ENCODE peak calls at places on chromosomes 11 and 22, in five cellular contexts. One of them, this sample, is unnamed.

GRCh38 chr11:69485337-69486041 is 4.0 kb downstream of the LINC01488 start:
- DNase-seq in ureter: no peak
- DNase-seq in dorsolateral prefrontal cortex: no peak
- DNase-seq in NCI-H1436 treated with DMSO at 0.1 percent for 48 hours: no peak
- DNase-seq in iPS-NIHi11: no peak
- DNase-seq in this sample: no peak

GRCh38 chr11:119572481-119573424 is 149.8 kb upstream of the THY1 start:
- DNase-seq in ureter: no peak
- DNase-seq in NCI-H1436 treated with DMSO at 0.1 percent for 48 hours: no peak
- DNase-seq in iPS-NIHi11: no peak
- DNase-seq in dorsolateral prefrontal cortex: no peak
- DNase-seq in this sample: no peak

GRCh38 chr11:17256512-17256911 is 20.0 kb upstream of the NUCB2 start:
- DNase-seq in NCI-H1436 treated with DMSO at 0.1 percent for 48 hours: no peak
- DNase-seq in ureter: no peak
- DNase-seq in iPS-NIHi11: no peak
- DNase-seq in dorsolateral prefrontal cortex: no peak
- DNase-seq in this sample: no peak

GRCh38 chr22:32745251-32745995 is 56.1 kb upstream of the TIMP3 start:
- DNase-seq in dorsolateral prefrontal cortex: no peak
- DNase-seq in iPS-NIHi11: peak; percentile 46
- DNase-seq in NCI-H1436 treated with DMSO at 0.1 percent for 48 hours: no peak
- DNase-seq in ureter: peak; percentile 58
- DNase-seq in this sample: no peak

GRCh38 chr11:76298255-76298654 is 82.7 kb downstream of the THAP12 start:
- DNase-seq in iPS-NIHi11: no peak
- DNase-seq in dorsolateral prefrontal cortex: no peak
- DNase-seq in NCI-H1436 treated with DMSO at 0.1 percent for 48 hours: no peak
- DNase-seq in ureter: no peak
- DNase-seq in this sample: no peak

GRCh38 chr11:111386611-111387150 is 7.6 kb upstream of the POU2AF1 start:
- DNase-seq in NCI-H1436 treated with DMSO at 0.1 percent for 48 hours: no peak
- DNase-seq in ureter: no peak
- DNase-seq in dorsolateral prefrontal cortex: no peak
- DNase-seq in iPS-NIHi11: no peak
- DNase-seq in this sample: no peak

GRCh38 chr11:62266558-62266957 is 3.4 kb upstream of the SCGB2A2 start:
- DNase-seq in dorsolateral prefrontal cortex: no peak
- DNase-seq in NCI-H1436 treated with DMSO at 0.1 percent for 48 hours: no peak
- DNase-seq in ureter: no peak
- DNase-seq in iPS-NIHi11: no peak
- DNase-seq in this sample: no peak

GRCh38 chr22:49228431-49229037 is 599.1 kb downstream of the BRD1 start:
- DNase-seq in dorsolateral prefrontal cortex: no peak
- DNase-seq in ureter: no peak
- DNase-seq in NCI-H1436 treated with DMSO at 0.1 percent for 48 hours: no peak
- DNase-seq in iPS-NIHi11: no peak
- DNase-seq in this sample: no peak

GRCh38 chr11:128171496-128171895 is 415.9 kb downstream of the ETS1 start:
- DNase-seq in NCI-H1436 treated with DMSO at 0.1 percent for 48 hours: no peak
- DNase-seq in dorsolateral prefrontal cortex: no peak
- DNase-seq in ureter: no peak
- DNase-seq in iPS-NIHi11: no peak
- DNase-seq in this sample: no peak

GRCh38 chr11:34604909-34605308 is 16.0 kb upstream of the EHF start:
- DNase-seq in ureter: no peak
- DNase-seq in NCI-H1436 treated with DMSO at 0.1 percent for 48 hours: no peak
- DNase-seq in dorsolateral prefrontal cortex: no peak
- DNase-seq in iPS-NIHi11: no peak
- DNase-seq in this sample: no peak

GRCh38 chr22:42642801-42643631 is 2.6 kb upstream of the ATP5MGL start:
- DNase-seq in iPS-NIHi11: no peak
- DNase-seq in ureter: no peak
- DNase-seq in dorsolateral prefrontal cortex: no peak
- DNase-seq in NCI-H1436 treated with DMSO at 0.1 percent for 48 hours: no peak
- DNase-seq in this sample: no peak

GRCh38 chr11:131910491-131911387 is 540.3 kb downstream of the NTM start:
- DNase-seq in dorsolateral prefrontal cortex: peak; percentile 71
- DNase-seq in ureter: no peak
- DNase-seq in NCI-H1436 treated with DMSO at 0.1 percent for 48 hours: no peak
- DNase-seq in iPS-NIHi11: peak; percentile 35
- DNase-seq in this sample: no peak

GRCh38 chr11:120546312-120547205 is 35.0 kb downstream of the GRIK4 start:
- DNase-seq in NCI-H1436 treated with DMSO at 0.1 percent for 48 hours: no peak
- DNase-seq in ureter: peak; percentile 74
- DNase-seq in iPS-NIHi11: peak; percentile 55
- DNase-seq in dorsolateral prefrontal cortex: peak; percentile 63
- DNase-seq in this sample: no peak

GRCh38 chr11:68749501-68750196 is 1.7 kb downstream of the TESMIN start:
- DNase-seq in ureter: no peak
- DNase-seq in NCI-H1436 treated with DMSO at 0.1 percent for 48 hours: no peak
- DNase-seq in dorsolateral prefrontal cortex: no peak
- DNase-seq in iPS-NIHi11: no peak
- DNase-seq in this sample: no peak

GRCh38 chr11:76209671-76209955 is 3.3 kb upstream of the WNT11 start:
- DNase-seq in dorsolateral prefrontal cortex: no peak
- DNase-seq in iPS-NIHi11: no peak
- DNase-seq in NCI-H1436 treated with DMSO at 0.1 percent for 48 hours: no peak
- DNase-seq in ureter: no peak
- DNase-seq in this sample: no peak